ENCODE peak calls at places on chromosomes 7 and 10, in seven cellular contexts. Z is left ventricle myocardium inferior; F is T-helper 2 cell; H is fibroblast of lung; L is PC-3; I is dermis blood vessel endothelial cell; G is stimulated activated CD4-positive, alpha-beta T cell treated with anti-CD3 and anti-CD28 coated beads, Interleukin-2, amount 100 ng/mL, for 48 hours. Q is an unnamed sample.
A peak's percentile ranks its signal among the peaks of the same experiment; 100 is the strongest.

GRCh38 chr10:63707254-63707910 is 186.2 kb downstream of the REEP3 start:
- DNase-seq in G (peak; percentile 17), I (peak; percentile 98), H (peak; percentile 100), Z (no peak), L (peak; percentile 100), F (peak; percentile 77), Q (no peak)

GRCh38 chr10:23310443-23310842 is 34.2 kb downstream of the C10orf67 start:
- DNase-seq in G (no peak), Z (no peak), I (no peak), H (no peak), L (no peak), F (no peak), Q (no peak)

GRCh38 chr7:2445047-2445446 is 31.2 kb downstream of the GRIFIN start:
- DNase-seq in I (no peak), Z (no peak), L (no peak), F (no peak), G (no peak), H (no peak), Q (no peak)

GRCh38 chr7:23277359-23277989 is 21.7 kb upstream of the MALSU1 start:
- DNase-seq in I (peak; percentile 86), Z (no peak), G (peak; percentile 40), H (peak; percentile 80), F (peak; percentile 84), L (peak; percentile 76), Q (no peak)

GRCh38 chr7:157432957-157433576 is 96.3 kb downstream of the DNAJB6 start:
- DNase-seq in G (peak; percentile 54), L (peak; percentile 66), I (peak; percentile 66), Z (no peak), F (peak; percentile 71), H (peak; percentile 36), Q (peak; percentile 72)

GRCh38 chr10:13795653-13796555 is 209.1 kb downstream of the PRPF18 start:
- DNase-seq in G (no peak), Z (no peak), L (no peak), F (peak; percentile 43), H (no peak), I (peak; percentile 41), Q (no peak)

GRCh38 chr7:20114463-20114862 is 102.7 kb downstream of the MACC1 start:
- DNase-seq in I (no peak), H (peak; percentile 2), Z (no peak), F (peak; percentile 2), G (no peak), L (no peak), Q (no peak)

GRCh38 chr7:12094365-12094921 is 116.7 kb upstream of the TMEM106B start:
- DNase-seq in G (no peak), Z (no peak), F (no peak), H (no peak), I (no peak), L (no peak), Q (no peak)

GRCh38 chr10:14774797-14775196 is at the start of gene FAM107B:
- DNase-seq in Z (no peak), L (no peak), H (no peak), G (no peak), F (no peak), I (no peak), Q (no peak)

GRCh38 chr10:126646101-126646500 is 24.4 kb downstream of the C10orf90 start:
- DNase-seq in G (no peak), L (peak; percentile 23), Z (no peak), I (no peak), F (no peak), H (peak; percentile 12), Q (no peak)

GRCh38 chr10:114151892-114152291 is 22.1 kb downstream of the CCDC186 start:
- DNase-seq in I (no peak), H (no peak), Z (no peak), L (no peak), G (no peak), F (no peak), Q (no peak)

GRCh38 chr7:94888542-94888941 is 18.9 kb upstream of the PPP1R9A start:
- DNase-seq in Z (no peak), G (no peak), I (peak; percentile 82), H (peak; percentile 14), L (peak; percentile 29), F (no peak), Q (no peak)

GRCh38 chr7:30313793-30314192 is 29.4 kb downstream of the ZNRF2 start:
- DNase-seq in Z (no peak), I (no peak), L (no peak), F (no peak), G (no peak), H (no peak), Q (no peak)

GRCh38 chr10:87622290-87623004 is 37.2 kb upstream of the PAPSS2 start:
- DNase-seq in G (no peak), L (peak; percentile 47), F (no peak), H (no peak), I (no peak), Z (no peak), Q (no peak)

GRCh38 chr10:111297351-111297848 is 220.6 kb downstream of the ADRA2A start:
- DNase-seq in I (no peak), F (no peak), Z (no peak), H (no peak), L (no peak), G (no peak), Q (no peak)

GRCh38 chr10:15229268-15229667 is 60.8 kb upstream of the NMT2 start:
- DNase-seq in Z (no peak), G (no peak), H (no peak), I (no peak), L (no peak), F (no peak), Q (no peak)

GRCh38 chr7:123460616-123461015 is 73.8 kb downstream of the IQUB start:
- DNase-seq in G (no peak), Z (no peak), H (peak; percentile 81), I (no peak), F (no peak), L (peak; percentile 46), Q (no peak)

GRCh38 chr10:69653561-69653960 is 23.5 kb downstream of the FAM241B start:
- DNase-seq in L (no peak), G (no peak), F (no peak), Z (no peak), I (no peak), H (no peak), Q (no peak)